ENCODE peak calls at places on chromosomes 13 and 19, in five cellular contexts. Q, M, Y, T and X are unnamed samples.

GRCh38 chr13:40992678-40993077 is 26.4 kb downstream of the ELF1 start:
- DNase-seq in M (no peak), T (no peak), Y (no peak), Q (no peak), X (no peak)

GRCh38 chr13:110343241-110343865 is 36.3 kb downstream of the COL4A2 start:
- DNase-seq in Q (no peak), M (no peak), Y (no peak), T (no peak), X (no peak)

GRCh38 chr13:32323912-32324311 is 8.6 kb downstream of the BRCA2 start:
- DNase-seq in Y (peak; percentile 78), M (no peak), T (no peak), Q (no peak), X (no peak)

GRCh38 chr13:44273991-44274810 is 99.4 kb upstream of the SERP2 start:
- DNase-seq in M (no peak), Q (no peak), T (no peak), Y (peak; percentile 77), X (no peak)

GRCh38 chr19:48728882-48729645 is 9.5 kb upstream of the MAMSTR start:
- DNase-seq in Q (no peak), T (no peak), Y (no peak), M (no peak), X (peak; percentile 84)

GRCh38 chr13:110490009-110490770 is 71.3 kb downstream of the RAB20 start:
- DNase-seq in T (peak; percentile 40), M (no peak), Y (no peak), Q (no peak), X (peak; percentile 54)

GRCh38 chr13:59494560-59494970 is 669.2 kb downstream of the DIAPH3 start:
- DNase-seq in M (no peak), Q (no peak), Y (peak; percentile 81), T (no peak), X (no peak)

GRCh38 chr13:40553356-40553755 is 113.1 kb downstream of the FOXO1 start:
- DNase-seq in Q (no peak), Y (no peak), M (no peak), T (no peak), X (no peak)

GRCh38 chr13:50323440-50324070 is 308.3 kb downstream of the KCNRG start:
- DNase-seq in Q (no peak), M (no peak), Y (peak; percentile 96), T (no peak), X (no peak)

GRCh38 chr13:51246411-51247298 is 24.5 kb downstream of the FAM124A start:
- DNase-seq in Q (no peak), M (no peak), Y (no peak), T (no peak), X (no peak)

GRCh38 chr19:38263696-38264485 is 482 bp upstream of the SPINT2 start:
- DNase-seq in M (no peak), T (peak; percentile 84), Q (no peak), Y (peak; percentile 45), X (peak; percentile 97)

GRCh38 chr13:79673310-79673992 is 192.5 kb downstream of the NDFIP2 start:
- DNase-seq in Y (no peak), M (no peak), Q (no peak), T (no peak), X (no peak)

GRCh38 chr19:38201731-38202130 is 22.3 kb downstream of the DPF1 start:
- DNase-seq in Y (no peak), M (no peak), T (no peak), Q (no peak), X (no peak)

GRCh38 chr13:103431880-103432279 is 365.7 kb upstream of the SLC10A2 start:
- DNase-seq in M (no peak), Y (no peak), Q (no peak), T (no peak), X (no peak)

GRCh38 chr19:38433268-38433733 is at the start of gene RYR1:
- DNase-seq in Y (no peak), M (no peak), T (peak; percentile 81), Q (peak; percentile 71), X (peak; percentile 78)

GRCh38 chr19:34838248-34838647 is 65.2 kb upstream of the ZNF599 start:
- DNase-seq in Y (no peak), M (no peak), T (no peak), Q (no peak), X (no peak)

GRCh38 chr19:27748551-27749152 is 1464.3 kb downstream of the UQCRFS1 start:
- DNase-seq in M (no peak), Y (peak; percentile 14), Q (peak; percentile 5), T (no peak), X (no peak)

GRCh38 chr19:33978286-33978685 is 181.6 kb downstream of the KCTD15 start:
- DNase-seq in Y (no peak), T (no peak), Q (no peak), M (no peak), X (no peak)

GRCh38 chr13:89567025-89567424 is 1780.5 kb upstream of the MIR17HG start:
- DNase-seq in T (no peak), M (no peak), Y (no peak), Q (no peak), X (no peak)

GRCh38 chr13:40161008-40161694 is 505.3 kb downstream of the FOXO1 start:
- DNase-seq in T (no peak), M (no peak), Y (no peak), Q (no peak), X (no peak)

GRCh38 chr13:30290812-30291436 is 16.4 kb downstream of the KATNAL1 start:
- DNase-seq in M (no peak), Q (no peak), Y (no peak), T (no peak), X (no peak)

GRCh38 chr13:41456768-41457588 is at the start of gene RGCC:
- DNase-seq in Y (peak; percentile 49), M (peak; percentile 68), T (peak; percentile 87), Q (peak; percentile 81), X (peak; percentile 99)

GRCh38 chr19:41529484-41530183 is 46.3 kb upstream of the CEACAM21 start:
- DNase-seq in Y (no peak), M (no peak), Q (no peak), T (no peak), X (no peak)

GRCh38 chr13:27005976-27006518 is 165.6 kb downstream of the USP12 start:
- DNase-seq in Q (no peak), Y (no peak), M (no peak), T (no peak), X (peak; percentile 12)

GRCh38 chr13:43319617-43320444 is 296.4 kb downstream of the DNAJC15 start:
- DNase-seq in T (no peak), Q (no peak), M (no peak), Y (no peak), X (no peak)

GRCh38 chr19:55692681-55693081 is 17.7 kb downstream of the EPN1 start:
- DNase-seq in Q (no peak), T (no peak), M (no peak), Y (no peak), X (no peak)

GRCh38 chr19:41893899-41894298 is 10.9 kb downstream of the ARHGEF1 start:
- DNase-seq in Y (peak; percentile 38), Q (no peak), M (no peak), T (no peak), X (no peak)

GRCh38 chr19:53982611-53983010 is 8.8 kb upstream of the CACNG6 start:
- DNase-seq in T (no peak), Q (peak; percentile 26), M (peak; percentile 27), Y (no peak), X (peak; percentile 90)

DNA sequence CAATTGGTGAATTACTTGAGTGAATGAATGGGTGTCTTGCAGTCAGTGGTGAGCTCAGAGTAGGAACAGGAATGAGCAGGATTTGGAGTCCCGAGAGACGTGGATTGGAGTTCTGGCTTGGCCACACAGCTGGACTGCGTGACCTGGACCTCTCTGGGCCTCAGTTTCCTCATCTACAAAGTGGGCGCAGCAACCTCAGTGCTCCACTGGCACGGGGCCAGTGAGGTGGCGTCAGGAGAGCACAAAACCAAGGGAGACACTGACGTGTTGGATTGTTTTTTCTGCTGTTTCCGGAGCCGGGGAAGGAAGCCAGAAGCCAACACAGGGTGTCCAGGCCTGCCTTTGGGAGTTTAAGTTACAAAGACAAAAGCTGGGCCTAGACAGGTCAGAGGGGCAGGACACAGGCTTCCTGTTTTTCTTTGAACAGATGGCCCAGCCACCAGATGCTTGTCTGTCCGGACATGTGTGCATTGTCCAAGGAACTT is 6.5 kb upstream of the DOCK6 start:
- DNase-seq in T (no peak), M (peak; percentile 64), Y (peak; percentile 84), Q (peak; percentile 57), X (no peak)
- H3K27ac ChIP-seq in T (no peak overlapping the region), M (peak overlapping the region; percentile 57), Y (no peak overlapping the region), Q (no peak overlapping the region), X (peak overlapping the region; percentile 74)

GRCh38 chr13:20526664-20527063 is 1.0 kb upstream of the CRYL1 start:
- DNase-seq in Q (no peak), Y (peak; percentile 19), T (no peak), M (no peak), X (no peak)
- H3K27ac ChIP-seq in Q (no peak overlapping the region), Y (no peak overlapping the region), T (no peak overlapping the region), M (peak overlapping the region; percentile 70), X (peak overlapping the region; percentile 95)

GRCh38 chr13:46565808-46566750 is 13.1 kb downstream of the LRCH1 start:
- DNase-seq in M (no peak), Q (no peak), Y (no peak), T (no peak), X (no peak)
- H3K27ac ChIP-seq in M (peak overlapping the region; percentile 9), Q (no peak overlapping the region), Y (no peak overlapping the region), T (no peak overlapping the region), X (no peak overlapping the region)

GRCh38 chr19:5893907-5894703 is 9.5 kb downstream of the NDUFA11 start:
- DNase-seq in Q (no peak), Y (no peak), M (no peak), T (no peak), X (peak; percentile 75)

GRCh38 chr19:5895890-5896289 is 7.7 kb downstream of the NDUFA11 start:
- DNase-seq in M (no peak), Q (no peak), T (no peak), Y (no peak), X (no peak)

GRCh38 chr19:5894704-5895349 is 8.8 kb downstream of the NDUFA11 start:
- DNase-seq in Q (no peak), T (no peak), M (no peak), Y (no peak), X (no peak)

GRCh38 chr19:5896365-5897076 is 7.1 kb downstream of the NDUFA11 start:
- DNase-seq in T (no peak), Q (no peak), M (no peak), Y (no peak), X (no peak)

GRCh38 chr19:5895409-5895808 is 8.2 kb downstream of the NDUFA11 start:
- DNase-seq in T (no peak), Y (no peak), Q (no peak), M (no peak), X (no peak)
- H3K27ac ChIP-seq in T (no peak overlapping the region), Y (no peak overlapping the region), Q (no peak overlapping the region), M (no peak overlapping the region), X (no peak overlapping the region)

GRCh38 chr13:46132109-46132508 is 27.3 kb upstream of the CPB2 start:
- DNase-seq in M (no peak), Y (no peak), Q (no peak), T (no peak), X (no peak)
- H3K27ac ChIP-seq in M (no peak overlapping the region), Y (no peak overlapping the region), Q (no peak overlapping the region), T (no peak overlapping the region), X (no peak overlapping the region)